ENCODE peak calls at places on chromosomes 4 and X, in four cellular contexts. One of them, this sample, is unnamed.

GRCh38 chr4:62394751-62395150 is 1194.6 kb downstream of the ADGRL3 start:
- DNase-seq in left lung: no peak
- DNase-seq in GM23248: no peak
- DNase-seq in tibial artery: no peak
- DNase-seq in this sample: no peak

GRCh38 chrX:109270580-109271484 is 211.1 kb downstream of the GUCY2F start:
- DNase-seq in tibial artery: no peak
- DNase-seq in left lung: no peak
- DNase-seq in GM23248: peak; percentile 12
- DNase-seq in this sample: no peak

GRCh38 chr4:25401066-25401465 is 24.0 kb downstream of the ANAPC4 start:
- DNase-seq in GM23248: peak; percentile 35
- DNase-seq in left lung: no peak
- DNase-seq in tibial artery: no peak
- DNase-seq in this sample: no peak

GRCh38 chrX:65635371-65635770 is 32.1 kb upstream of the MSN start:
- DNase-seq in left lung: no peak
- DNase-seq in tibial artery: peak; percentile 66
- DNase-seq in GM23248: peak; percentile 49
- DNase-seq in this sample: peak; percentile 48

GRCh38 chrX:21711848-21712197 is 46.1 kb downstream of the SMPX start:
- DNase-seq in GM23248: peak; percentile 8
- DNase-seq in left lung: no peak
- DNase-seq in tibial artery: no peak
- DNase-seq in this sample: no peak

GRCh38 chrX:115449742-115450141 is 111.2 kb upstream of the PLS3 start:
- DNase-seq in left lung: no peak
- DNase-seq in GM23248: no peak
- DNase-seq in tibial artery: peak; percentile 69
- DNase-seq in this sample: peak; percentile 75

GRCh38 chr4:6369511-6369910 is 99.9 kb downstream of the WFS1 start:
- DNase-seq in GM23248: no peak
- DNase-seq in left lung: peak; percentile 47
- DNase-seq in tibial artery: no peak
- DNase-seq in this sample: no peak

GRCh38 chrX:44343412-44343942 is at the start of gene EFHC2:
- DNase-seq in left lung: peak; percentile 81
- DNase-seq in tibial artery: peak; percentile 65
- DNase-seq in GM23248: peak; percentile 68
- DNase-seq in this sample: peak; percentile 53

GRCh38 chr4:133452669-133453068 is 303.6 kb downstream of the PCDH10 start:
- DNase-seq in left lung: no peak
- DNase-seq in tibial artery: no peak
- DNase-seq in GM23248: no peak
- DNase-seq in this sample: no peak

GRCh38 chrX:53594354-53594753 is 92.2 kb downstream of the HUWE1 start:
- DNase-seq in left lung: no peak
- DNase-seq in tibial artery: no peak
- DNase-seq in GM23248: peak; percentile 57
- DNase-seq in this sample: no peak

GRCh38 chrX:9928083-9928482 is 39.1 kb upstream of the CLDN34 start:
- DNase-seq in left lung: no peak
- DNase-seq in GM23248: no peak
- DNase-seq in tibial artery: no peak
- DNase-seq in this sample: no peak

GRCh38 chrX:71998836-71999509 is 88.3 kb downstream of the NHSL2 start:
- DNase-seq in GM23248: peak; percentile 51
- DNase-seq in tibial artery: no peak
- DNase-seq in left lung: no peak
- DNase-seq in this sample: no peak

GRCh38 chr4:37305984-37306383 is 61.4 kb downstream of the NWD2 start:
- DNase-seq in left lung: no peak
- DNase-seq in tibial artery: no peak
- DNase-seq in GM23248: no peak
- DNase-seq in this sample: no peak

GRCh38 chrX:150696836-150697235 is 3.6 kb downstream of the MTMR1 start:
- DNase-seq in tibial artery: no peak
- DNase-seq in left lung: no peak
- DNase-seq in GM23248: no peak
- DNase-seq in this sample: no peak

GRCh38 chr4:134906404-134907023 is 704.9 kb upstream of the PABPC4L start:
- DNase-seq in tibial artery: no peak
- DNase-seq in GM23248: no peak
- DNase-seq in left lung: no peak
- DNase-seq in this sample: no peak

GRCh38 chr4:3347871-3348270 is 55.0 kb downstream of the RGS12 start:
- DNase-seq in GM23248: no peak
- DNase-seq in tibial artery: no peak
- DNase-seq in left lung: no peak
- DNase-seq in this sample: no peak

GRCh38 chrX:40855411-40855810 is 120.1 kb upstream of the MED14 start:
- DNase-seq in left lung: no peak
- DNase-seq in GM23248: peak; percentile 16
- DNase-seq in tibial artery: no peak
- DNase-seq in this sample: no peak

GRCh38 chrX:154710309-154710708 is 40.6 kb downstream of the GAB3 start:
- DNase-seq in GM23248: no peak
- DNase-seq in left lung: no peak
- DNase-seq in tibial artery: no peak
- DNase-seq in this sample: no peak

GRCh38 chrX:118026631-118027030 is 90.0 kb downstream of the KLHL13 start:
- DNase-seq in GM23248: no peak
- DNase-seq in left lung: no peak
- DNase-seq in tibial artery: no peak
- DNase-seq in this sample: no peak

GRCh38 chr4:1975391-1975801 is 33.4 kb downstream of the NELFA start:
- DNase-seq in GM23248: no peak
- DNase-seq in tibial artery: no peak
- DNase-seq in left lung: no peak
- DNase-seq in this sample: no peak
- H3K36me3 ChIP-seq in GM23248: no peaks in the 10 kb centered on the region
- H3K36me3 ChIP-seq in tibial artery: peaks cover 60% of the 10 kb centered on the region
- H3K36me3 ChIP-seq in left lung: no peaks in the 10 kb centered on the region
- H3K36me3 ChIP-seq in this sample: no peaks in the 10 kb centered on the region

GRCh38 chr4:186596850-186597390 is 41.6 kb upstream of the MTNR1A start:
- DNase-seq in left lung: no peak
- DNase-seq in tibial artery: no peak
- DNase-seq in GM23248: no peak
- DNase-seq in this sample: no peak
- H3K36me3 ChIP-seq in left lung: no peaks in the 10 kb centered on the region
- H3K36me3 ChIP-seq in tibial artery: peaks cover 83% of the 10 kb centered on the region
- H3K36me3 ChIP-seq in GM23248: peaks cover 64% of the 10 kb centered on the region
- H3K36me3 ChIP-seq in this sample: peaks cover 6% of the 10 kb centered on the region

DNA sequence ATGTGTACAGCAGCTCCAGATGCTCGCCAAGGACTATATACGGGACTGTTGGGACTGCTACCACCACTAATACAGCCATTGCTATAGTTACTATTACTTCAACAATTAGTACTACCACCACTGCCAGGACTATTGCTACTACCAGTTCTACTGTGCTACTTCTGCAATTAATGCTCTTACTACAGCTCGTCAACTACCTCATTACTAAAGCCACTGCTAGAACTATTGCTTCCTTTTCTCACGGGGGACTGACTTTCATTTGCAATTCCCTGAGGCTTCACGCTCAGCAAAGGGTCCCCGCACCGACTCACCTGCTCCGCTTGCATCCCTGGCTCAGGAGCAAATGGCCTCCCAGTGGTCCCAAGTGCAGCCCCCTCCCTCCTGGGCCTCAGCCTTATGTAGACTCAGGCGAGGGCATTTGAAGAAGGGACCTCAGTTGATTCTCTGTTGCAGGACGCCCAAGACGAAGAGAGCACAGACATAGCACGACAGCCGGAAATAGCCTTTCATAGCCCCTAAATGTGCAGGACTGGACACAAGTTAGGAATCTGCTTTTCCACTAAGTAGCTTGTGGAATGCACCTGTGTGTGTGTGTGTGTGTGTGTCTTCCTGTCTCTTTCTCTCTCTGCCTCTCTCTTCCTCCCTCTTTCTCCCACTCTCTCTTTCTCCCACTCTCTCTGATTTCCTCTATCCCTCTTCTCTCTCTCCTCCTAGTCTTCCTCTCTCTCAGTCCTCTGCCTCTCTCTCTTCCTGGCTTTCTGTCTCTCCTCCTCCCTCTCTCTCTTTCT is 294.8 kb downstream of the ASMT start:
- DNase-seq in left lung: no peak
- DNase-seq in tibial artery: peak; percentile 40
- DNase-seq in GM23248: no peak
- DNase-seq in this sample: no peak
- H3K36me3 ChIP-seq in left lung: no peaks in the 10 kb centered on the region
- H3K36me3 ChIP-seq in tibial artery: no peaks in the 10 kb centered on the region
- H3K36me3 ChIP-seq in GM23248: no peaks in the 10 kb centered on the region
- H3K36me3 ChIP-seq in this sample: no peaks in the 10 kb centered on the region

GRCh38 chr4:76160355-76160754 is 12.2 kb upstream of the NUP54 start:
- DNase-seq in left lung: no peak
- DNase-seq in GM23248: no peak
- DNase-seq in tibial artery: no peak
- DNase-seq in this sample: no peak
- H3K36me3 ChIP-seq in left lung: no peaks in the 10 kb centered on the region
- H3K36me3 ChIP-seq in GM23248: peaks cover 43% of the 10 kb centered on the region
- H3K36me3 ChIP-seq in tibial artery: peaks cover 60% of the 10 kb centered on the region
- H3K36me3 ChIP-seq in this sample: peaks cover 5% of the 10 kb centered on the region

GRCh38 chr4:54268151-54268550 is 39.1 kb downstream of the PDGFRA start:
- DNase-seq in tibial artery: no peak
- DNase-seq in left lung: no peak
- DNase-seq in GM23248: peak; percentile 60
- DNase-seq in this sample: no peak

DNA sequence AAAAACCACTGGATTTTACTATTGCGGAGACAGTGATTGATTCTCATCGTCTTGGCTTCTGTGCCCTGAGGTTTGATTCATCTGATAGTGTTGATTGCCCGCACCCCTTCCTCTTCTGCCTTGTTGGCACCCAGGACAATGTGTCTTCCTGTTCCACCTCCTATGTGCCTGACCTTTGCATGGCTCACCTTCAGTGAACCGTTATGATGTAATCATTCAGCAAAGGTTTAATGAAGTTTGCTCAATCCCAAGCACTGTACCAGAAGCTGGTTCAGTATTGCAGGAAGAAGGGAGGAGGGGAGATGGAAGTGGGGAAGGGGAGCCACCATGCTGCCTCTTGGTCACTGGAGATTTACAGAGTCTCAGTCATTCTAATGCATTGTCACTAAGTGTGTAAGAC is 36.3 kb downstream of the PDGFRA start:
- DNase-seq in left lung: no peak
- DNase-seq in GM23248: no peak
- DNase-seq in tibial artery: no peak
- DNase-seq in this sample: no peak
- H3K36me3 ChIP-seq in left lung: no peaks in the 10 kb centered on the region
- H3K36me3 ChIP-seq in GM23248: peaks cover 96% of the 10 kb centered on the region
- H3K36me3 ChIP-seq in tibial artery: no peaks in the 10 kb centered on the region
- H3K36me3 ChIP-seq in this sample: peaks cover 14% of the 10 kb centered on the region